ENCODE peak calls at places on chromosomes 11 and 22, in five cellular contexts. T is fibroblast of lung, M is tibial artery, J is colonic mucosa, Z is heart left ventricle. K is an unnamed sample.

GRCh38 chr11:83088965-83089364 is 17.3 kb upstream of the RAB30 start:
- DNase-seq in T (no peak), M (no peak), J (no peak), Z (no peak), K (no peak)

GRCh38 chr22:46293591-46294260 is 2.9 kb upstream of the GTSE1 start:
- DNase-seq in T (peak), M (peak), J (no peak), Z (peak), K (no peak)

GRCh38 chr11:74388678-74389327 is 9.4 kb downstream of the PGM2L1 start:
- DNase-seq in T (peak), M (no peak), J (peak), Z (peak), K (no peak)

GRCh38 chr11:32916361-32916760 is 23.8 kb downstream of the QSER1 start:
- DNase-seq in T (no peak), M (no peak), J (no peak), Z (no peak), K (no peak)

GRCh38 chr11:128905345-128906184 is 14.4 kb downstream of the KCNJ5 start:
- DNase-seq in T (peak), M (peak), J (peak), Z (peak), K (no peak)

GRCh38 chr11:113623114-113623513 is 83.0 kb downstream of the TMPRSS5 start:
- DNase-seq in T (peak), M (no peak), J (no peak), Z (no peak), K (no peak)

GRCh38 chr11:28666632-28667031 is 558.4 kb downstream of the METTL15 start:
- DNase-seq in T (no peak), M (no peak), J (no peak), Z (no peak), K (no peak)

GRCh38 chr11:122293298-122294023 is 177.4 kb upstream of the BLID start:
- DNase-seq in T (no peak), M (no peak), J (no peak), Z (no peak), K (no peak)

GRCh38 chr22:28002181-28002700 is 83.2 kb upstream of the PITPNB start:
- DNase-seq in T (no peak), M (no peak), J (no peak), Z (no peak), K (no peak)

GRCh38 chr11:119100246-119100959 is 1.2 kb downstream of the DPAGT1 start:
- DNase-seq in T (peak), M (no peak), J (no peak), Z (no peak), K (no peak)

GRCh38 chr11:16242806-16243205 is 113.5 kb downstream of the SOX6 start:
- DNase-seq in T (no peak), M (no peak), J (no peak), Z (no peak), K (no peak)

GRCh38 chr11:7982582-7983119 is 4.5 kb upstream of the EIF3F start:
- DNase-seq in T (no peak), M (no peak), J (no peak), Z (no peak), K (no peak)

GRCh38 chr11:133943950-133944698 is 12.6 kb downstream of the IGSF9B start:
- DNase-seq in T (no peak), M (no peak), J (no peak), Z (no peak), K (no peak)

GRCh38 chr22:27242917-27243589 is 558.5 kb downstream of the MN1 start:
- DNase-seq in T (no peak), M (peak), J (no peak), Z (no peak), K (no peak)

GRCh38 chr11:82229346-82229745 is 504.3 kb downstream of the FAM181B start:
- DNase-seq in T (no peak), M (no peak), J (no peak), Z (no peak), K (no peak)

GRCh38 chr11:3854977-3855807 is at the start of gene STIM1:
- DNase-seq in T (peak), M (peak), J (peak), Z (peak), K (peak)

GRCh38 chr11:100757636-100758035 is 70.5 kb downstream of the ARHGAP42 start:
- DNase-seq in T (no peak), M (no peak), J (no peak), Z (no peak), K (no peak)

GRCh38 chr11:9657531-9657930 is 6.3 kb upstream of the SWAP70 start:
- DNase-seq in T (no peak), M (no peak), J (no peak), Z (no peak), K (peak)

GRCh38 chr11:3609416-3610265 is 32.2 kb downstream of the ART5 start:
- DNase-seq in T (no peak), M (no peak), J (peak), Z (no peak), K (no peak)

GRCh38 chr11:45872513-45873356 is 12.7 kb upstream of the MAPK8IP1 start:
- DNase-seq in T (peak), M (no peak), J (no peak), Z (peak), K (no peak)

GRCh38 chr11:79501688-79502087 is 60.9 kb upstream of the TENM4 start:
- DNase-seq in T (no peak), M (no peak), J (no peak), Z (no peak), K (no peak)

GRCh38 chr22:45208993-45209838 is 31.5 kb downstream of the KIAA0930 start:
- DNase-seq in T (peak), M (peak), J (no peak), Z (no peak), K (no peak)

GRCh38 chr11:44775366-44776356 is 48.9 kb downstream of the TSPAN18 start:
- DNase-seq in T (peak), M (peak), J (peak), Z (peak), K (peak)

GRCh38 chr22:28172948-28173360 is 253.9 kb upstream of the PITPNB start:
- DNase-seq in T (peak), M (no peak), J (no peak), Z (no peak), K (no peak)

GRCh38 chr11:35337136-35337918 is 82.0 kb downstream of the SLC1A2 start:
- DNase-seq in T (peak), M (no peak), J (no peak), Z (no peak), K (no peak)

GRCh38 chr11:62921201-62921572 is at the start of gene CHRM1:
- DNase-seq in T (no peak), M (no peak), J (peak), Z (peak), K (no peak)

GRCh38 chr22:29491012-29491411 is 11.0 kb downstream of the NEFH start:
- DNase-seq in T (no peak), M (no peak), J (no peak), Z (no peak), K (no peak)

GRCh38 chr11:27315816-27316215 is 47.2 kb downstream of the CCDC34 start:
- DNase-seq in T (peak), M (no peak), J (no peak), Z (no peak), K (no peak)

DNA sequence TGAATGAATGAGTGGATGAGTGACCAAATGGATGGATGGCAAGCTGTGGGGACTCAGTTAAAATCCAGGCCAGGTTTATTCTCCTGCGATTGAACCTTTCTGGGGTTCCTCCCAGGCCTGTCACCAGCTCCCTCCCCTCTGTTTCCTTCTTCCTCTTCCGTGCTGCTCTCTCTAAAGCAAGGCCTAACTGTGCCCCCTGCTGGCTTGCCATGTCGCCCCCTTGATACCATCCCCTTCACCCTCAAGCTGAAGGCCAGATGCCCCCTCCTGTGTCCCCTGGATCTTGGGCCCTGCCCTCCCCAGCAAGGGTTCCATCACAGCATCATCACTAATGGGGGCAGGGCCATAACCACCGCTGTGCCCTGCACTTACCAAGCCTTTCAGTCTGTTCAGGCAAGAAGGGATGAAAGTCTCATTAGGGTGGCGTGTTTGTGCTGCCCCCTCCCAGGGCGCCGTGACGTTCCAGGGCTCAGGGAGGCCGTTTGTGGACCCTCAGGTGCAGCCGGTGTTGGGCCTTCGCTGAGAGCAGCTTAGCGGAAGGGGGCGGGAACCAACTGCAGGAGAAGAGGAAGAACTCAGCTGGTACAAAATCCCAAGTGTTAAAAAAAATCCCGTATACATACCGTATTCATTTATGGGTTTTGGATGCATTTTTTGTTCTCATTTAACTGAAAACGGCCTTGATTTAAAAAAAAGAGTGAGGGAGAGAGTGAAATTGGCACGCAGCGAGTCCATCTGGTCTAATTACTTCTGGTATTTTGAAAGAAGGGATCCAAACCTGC is 69.9 kb downstream of the MPPED1 start:
- DNase-seq in T (no peak), M (no peak), J (no peak), Z (no peak), K (no peak)
- TF ChIP-seq CTCF in T (no peak), M (no peak), J (no peak), Z (no peak), K (no peak)

DNA sequence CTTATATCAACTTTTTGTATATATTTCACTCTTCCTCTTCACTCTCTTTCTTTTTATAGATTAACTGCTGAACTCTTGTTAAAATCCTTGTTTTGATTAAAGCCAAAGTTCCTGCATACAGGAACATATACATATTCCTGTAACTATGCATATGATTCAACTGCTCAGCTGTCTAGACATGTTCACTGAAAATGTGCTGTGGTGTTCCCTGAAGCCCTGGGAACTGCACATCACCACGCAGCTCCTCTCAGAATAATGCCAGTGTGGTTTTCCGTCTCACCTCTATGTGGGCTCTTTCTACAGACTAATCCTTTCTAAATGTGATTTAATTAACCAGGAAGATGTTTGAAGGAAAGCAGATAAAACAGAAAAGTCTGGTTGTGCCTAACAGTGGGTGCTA is 25.6 kb upstream of the MMP12 start:
- DNase-seq in T (no peak), M (no peak), J (no peak), Z (no peak), K (no peak)
- H3K27ac ChIP-seq in T (no peak), M (no peak), J (no peak), Z (no peak), K (no peak)

GRCh38 chr22:48340191-48340590 is 1487.5 kb downstream of the BRD1 start:
- DNase-seq in T (no peak), M (no peak), J (no peak), Z (no peak), K (no peak)
- H3K4me3 ChIP-seq in T (no peak), M (no peak), J (no peak), Z (no peak), K (no peak)

DNA sequence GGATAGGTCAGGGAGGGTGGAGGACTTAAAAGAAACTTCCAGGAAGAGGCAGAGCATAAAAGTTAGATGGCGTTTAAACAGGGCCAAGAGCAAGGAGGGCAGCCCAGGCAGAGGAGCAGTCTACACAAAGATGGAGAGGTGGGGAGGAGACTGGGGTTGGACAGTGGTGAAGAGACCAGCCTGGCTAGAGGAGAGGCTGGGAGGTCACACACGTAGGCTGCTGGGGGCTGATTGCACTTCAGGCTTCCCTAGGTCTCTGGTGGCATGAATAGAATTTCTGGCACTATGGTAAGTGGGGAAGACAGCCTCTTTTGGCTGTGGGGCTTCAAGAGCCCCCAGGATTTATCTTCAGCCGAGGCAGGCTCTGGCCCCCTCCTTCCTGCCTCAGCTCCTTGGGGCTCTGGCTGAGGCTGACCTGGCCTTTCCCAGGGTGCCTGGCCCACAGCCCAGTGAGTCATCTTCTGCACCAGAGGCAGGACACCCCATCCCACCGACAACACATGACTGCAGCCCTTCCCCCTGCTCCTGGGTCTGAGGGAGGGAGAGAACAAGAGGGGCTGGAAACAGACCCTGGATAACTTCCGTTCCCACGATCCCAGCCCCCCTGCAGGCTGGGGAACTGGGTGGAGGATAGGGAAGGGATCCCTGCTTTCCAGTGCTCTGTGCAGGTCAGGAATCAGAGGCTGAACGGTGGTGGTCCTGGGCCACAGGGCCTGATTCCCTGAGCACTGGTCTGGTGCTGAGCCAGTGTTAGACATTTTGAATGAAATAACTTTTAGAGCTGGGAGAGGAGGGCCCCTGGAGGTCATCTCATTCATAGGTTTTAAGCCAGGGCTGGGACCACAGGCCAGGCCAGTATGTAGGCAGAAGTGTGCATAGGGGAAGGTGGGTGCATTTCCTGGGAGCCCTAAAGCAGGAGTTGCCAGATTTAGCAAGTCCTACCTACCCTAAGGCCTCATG is 26.4 kb downstream of the ARHGEF17 start:
- DNase-seq in T (peak), M (peak), J (peak), Z (peak), K (no peak)
- TF ChIP-seq CTCF in T (no peak), M (no peak), J (no peak), Z (no peak), K (no peak)

DNA sequence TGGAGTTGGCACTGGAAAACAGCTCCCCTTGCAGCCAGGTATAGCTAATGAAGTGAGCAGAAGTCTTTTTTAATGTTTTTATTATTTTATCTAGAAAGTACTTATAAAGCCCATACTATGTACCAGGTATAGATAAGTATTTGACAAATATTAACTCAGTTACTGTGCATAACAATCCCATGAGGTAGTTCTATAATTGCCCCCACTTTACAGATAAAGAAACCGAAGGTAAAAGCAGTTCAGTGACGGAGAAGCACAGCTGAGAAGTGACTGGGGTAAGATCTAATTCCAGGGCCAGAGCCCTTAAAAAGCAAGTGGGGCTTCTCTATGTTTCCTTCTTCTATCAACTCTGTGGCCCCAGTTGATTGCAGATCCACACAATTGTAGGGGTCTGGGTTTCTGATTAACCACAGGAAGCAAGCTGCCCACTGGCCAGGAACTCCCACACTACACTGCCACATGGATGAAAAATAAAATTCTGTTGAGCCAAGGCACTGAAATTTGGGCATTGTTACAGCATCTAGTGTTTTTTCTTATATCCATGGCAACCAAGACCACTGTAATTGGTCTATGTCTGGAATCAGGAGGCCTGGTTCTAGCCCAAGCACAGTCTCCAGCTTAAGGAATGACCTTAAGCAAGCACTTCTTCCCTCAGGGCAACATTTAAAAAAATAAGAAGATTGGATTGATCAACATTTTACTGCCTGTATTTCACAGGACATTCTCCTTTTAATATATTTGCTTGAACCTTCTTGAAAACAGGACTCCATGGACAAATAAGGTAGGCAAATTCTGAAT is 55.3 kb upstream of the TEAD1 start:
- DNase-seq in T (peak), M (no peak), J (no peak), Z (no peak), K (no peak)
- H3K27ac ChIP-seq in T (no peak), M (no peak), J (no peak), Z (no peak), K (no peak)